ENCODE peak calls at places on chromosomes 6 and 20, in seven cellular contexts. One of them, this sample, is unnamed.

GRCh38 chr6:2961491-2961890 is 9.9 kb downstream of the SERPINB6 start:
- DNase-seq in substantia nigra: no peak
- DNase-seq in fibroblast of the conjunctiva: no peak
- DNase-seq in cortex of kidney: no peak
- DNase-seq in DMS79 treated with DMSO at 0.1 percent for 48 hours: no peak
- DNase-seq in anterior cingulate cortex: no peak
- DNase-seq in ELR: no peak
- DNase-seq in this sample: no peak

GRCh38 chr6:3888153-3888957 is 39.2 kb downstream of the FAM50B start:
- DNase-seq in substantia nigra: no peak
- DNase-seq in fibroblast of the conjunctiva: no peak
- DNase-seq in cortex of kidney: no peak
- DNase-seq in DMS79 treated with DMSO at 0.1 percent for 48 hours: no peak
- DNase-seq in anterior cingulate cortex: no peak
- DNase-seq in ELR: no peak
- DNase-seq in this sample: no peak

GRCh38 chr6:150685860-150686259 is 86.2 kb downstream of the PLEKHG1 start:
- DNase-seq in substantia nigra: peak
- DNase-seq in fibroblast of the conjunctiva: no peak
- DNase-seq in cortex of kidney: no peak
- DNase-seq in DMS79 treated with DMSO at 0.1 percent for 48 hours: no peak
- DNase-seq in anterior cingulate cortex: peak
- DNase-seq in ELR: peak
- DNase-seq in this sample: no peak

GRCh38 chr20:43949741-43950618 is 35.3 kb downstream of the TOX2 start:
- DNase-seq in substantia nigra: peak
- DNase-seq in fibroblast of the conjunctiva: no peak
- DNase-seq in cortex of kidney: no peak
- DNase-seq in DMS79 treated with DMSO at 0.1 percent for 48 hours: no peak
- DNase-seq in anterior cingulate cortex: no peak
- DNase-seq in ELR: no peak
- DNase-seq in this sample: no peak

GRCh38 chr20:7195704-7196103 is 428.2 kb downstream of the BMP2 start:
- DNase-seq in substantia nigra: no peak
- DNase-seq in fibroblast of the conjunctiva: peak
- DNase-seq in cortex of kidney: no peak
- DNase-seq in DMS79 treated with DMSO at 0.1 percent for 48 hours: no peak
- DNase-seq in anterior cingulate cortex: no peak
- DNase-seq in ELR: peak
- DNase-seq in this sample: no peak

GRCh38 chr20:55269913-55270312 is 735.4 kb downstream of the CBLN4 start:
- DNase-seq in substantia nigra: no peak
- DNase-seq in fibroblast of the conjunctiva: no peak
- DNase-seq in cortex of kidney: no peak
- DNase-seq in DMS79 treated with DMSO at 0.1 percent for 48 hours: no peak
- DNase-seq in anterior cingulate cortex: no peak
- DNase-seq in ELR: no peak
- DNase-seq in this sample: no peak

GRCh38 chr20:62837790-62838458 is 21.1 kb downstream of the COL9A3 start:
- DNase-seq in substantia nigra: no peak
- DNase-seq in fibroblast of the conjunctiva: peak
- DNase-seq in cortex of kidney: no peak
- DNase-seq in DMS79 treated with DMSO at 0.1 percent for 48 hours: peak
- DNase-seq in anterior cingulate cortex: no peak
- DNase-seq in ELR: no peak
- DNase-seq in this sample: no peak

GRCh38 chr20:51382986-51383821 is 159.3 kb downstream of the NFATC2 start:
- DNase-seq in substantia nigra: no peak
- DNase-seq in fibroblast of the conjunctiva: no peak
- DNase-seq in cortex of kidney: no peak
- DNase-seq in DMS79 treated with DMSO at 0.1 percent for 48 hours: peak
- DNase-seq in anterior cingulate cortex: no peak
- DNase-seq in ELR: peak
- DNase-seq in this sample: no peak

GRCh38 chr20:32820698-32821378 is 1.1 kb downstream of the MAPRE1 start:
- DNase-seq in substantia nigra: no peak
- DNase-seq in fibroblast of the conjunctiva: no peak
- DNase-seq in cortex of kidney: no peak
- DNase-seq in DMS79 treated with DMSO at 0.1 percent for 48 hours: no peak
- DNase-seq in anterior cingulate cortex: no peak
- DNase-seq in ELR: no peak
- DNase-seq in this sample: no peak

GRCh38 chr20:16459019-16459700 is 114.1 kb downstream of the KIF16B start:
- DNase-seq in substantia nigra: no peak
- DNase-seq in fibroblast of the conjunctiva: peak
- DNase-seq in cortex of kidney: no peak
- DNase-seq in DMS79 treated with DMSO at 0.1 percent for 48 hours: no peak
- DNase-seq in anterior cingulate cortex: peak
- DNase-seq in ELR: peak
- DNase-seq in this sample: no peak

GRCh38 chr20:41167481-41168253 is 30.3 kb downstream of the PLCG1 start:
- DNase-seq in substantia nigra: no peak
- DNase-seq in fibroblast of the conjunctiva: no peak
- DNase-seq in cortex of kidney: no peak
- DNase-seq in DMS79 treated with DMSO at 0.1 percent for 48 hours: no peak
- DNase-seq in anterior cingulate cortex: no peak
- DNase-seq in ELR: no peak
- DNase-seq in this sample: no peak

GRCh38 chr20:46040902-46041535 is 12.0 kb downstream of the SLC12A5 start:
- DNase-seq in substantia nigra: peak
- DNase-seq in fibroblast of the conjunctiva: no peak
- DNase-seq in cortex of kidney: no peak
- DNase-seq in DMS79 treated with DMSO at 0.1 percent for 48 hours: no peak
- DNase-seq in anterior cingulate cortex: no peak
- DNase-seq in ELR: peak
- DNase-seq in this sample: no peak

GRCh38 chr20:58696411-58696961 is 3.9 kb downstream of the NPEPL1 start:
- DNase-seq in substantia nigra: no peak
- DNase-seq in fibroblast of the conjunctiva: no peak
- DNase-seq in cortex of kidney: no peak
- DNase-seq in DMS79 treated with DMSO at 0.1 percent for 48 hours: no peak
- DNase-seq in anterior cingulate cortex: no peak
- DNase-seq in ELR: no peak
- DNase-seq in this sample: no peak

GRCh38 chr20:17843246-17844132 is 125.1 kb downstream of the SNX5 start:
- DNase-seq in substantia nigra: no peak
- DNase-seq in fibroblast of the conjunctiva: peak
- DNase-seq in cortex of kidney: no peak
- DNase-seq in DMS79 treated with DMSO at 0.1 percent for 48 hours: no peak
- DNase-seq in anterior cingulate cortex: no peak
- DNase-seq in ELR: peak
- DNase-seq in this sample: no peak

GRCh38 chr6:90403489-90404381 is 107.1 kb upstream of the BACH2 start:
- DNase-seq in substantia nigra: peak
- DNase-seq in fibroblast of the conjunctiva: peak
- DNase-seq in cortex of kidney: no peak
- DNase-seq in DMS79 treated with DMSO at 0.1 percent for 48 hours: no peak
- DNase-seq in anterior cingulate cortex: peak
- DNase-seq in ELR: peak
- DNase-seq in this sample: no peak

GRCh38 chr20:63296411-63297299 is 3.7 kb downstream of the COL20A1 start:
- DNase-seq in substantia nigra: no peak
- DNase-seq in fibroblast of the conjunctiva: no peak
- DNase-seq in cortex of kidney: no peak
- DNase-seq in DMS79 treated with DMSO at 0.1 percent for 48 hours: no peak
- DNase-seq in anterior cingulate cortex: no peak
- DNase-seq in ELR: no peak
- DNase-seq in this sample: no peak

GRCh38 chr20:31707994-31708744 is 14.5 kb downstream of the BCL2L1 start:
- DNase-seq in substantia nigra: no peak
- DNase-seq in fibroblast of the conjunctiva: no peak
- DNase-seq in cortex of kidney: no peak
- DNase-seq in DMS79 treated with DMSO at 0.1 percent for 48 hours: peak
- DNase-seq in anterior cingulate cortex: no peak
- DNase-seq in ELR: no peak
- DNase-seq in this sample: no peak

GRCh38 chr6:156557269-156557885 is 219.8 kb upstream of the ARID1B start:
- DNase-seq in substantia nigra: peak
- DNase-seq in fibroblast of the conjunctiva: no peak
- DNase-seq in cortex of kidney: no peak
- DNase-seq in DMS79 treated with DMSO at 0.1 percent for 48 hours: no peak
- DNase-seq in anterior cingulate cortex: peak
- DNase-seq in ELR: no peak
- DNase-seq in this sample: no peak

GRCh38 chr20:36093025-36093803 is 61.3 kb upstream of the EPB41L1 start:
- DNase-seq in substantia nigra: peak
- DNase-seq in fibroblast of the conjunctiva: no peak
- DNase-seq in cortex of kidney: no peak
- DNase-seq in DMS79 treated with DMSO at 0.1 percent for 48 hours: no peak
- DNase-seq in anterior cingulate cortex: no peak
- DNase-seq in ELR: peak
- DNase-seq in this sample: peak

GRCh38 chr6:100381111-100381510 is 83.6 kb downstream of the SIM1 start:
- DNase-seq in substantia nigra: no peak
- DNase-seq in fibroblast of the conjunctiva: peak
- DNase-seq in cortex of kidney: no peak
- DNase-seq in DMS79 treated with DMSO at 0.1 percent for 48 hours: no peak
- DNase-seq in anterior cingulate cortex: no peak
- DNase-seq in ELR: no peak
- DNase-seq in this sample: no peak

GRCh38 chr6:20708367-20709124 is 174.3 kb downstream of the CDKAL1 start:
- DNase-seq in substantia nigra: no peak
- DNase-seq in fibroblast of the conjunctiva: no peak
- DNase-seq in cortex of kidney: no peak
- DNase-seq in DMS79 treated with DMSO at 0.1 percent for 48 hours: peak
- DNase-seq in anterior cingulate cortex: no peak
- DNase-seq in ELR: no peak
- DNase-seq in this sample: no peak

GRCh38 chr20:9838035-9838377 is 870 bp downstream of the PAK5 start:
- DNase-seq in substantia nigra: no peak
- DNase-seq in fibroblast of the conjunctiva: no peak
- DNase-seq in cortex of kidney: no peak
- DNase-seq in DMS79 treated with DMSO at 0.1 percent for 48 hours: peak
- DNase-seq in anterior cingulate cortex: no peak
- DNase-seq in ELR: no peak
- DNase-seq in this sample: peak

GRCh38 chr20:20823469-20823868 is 111.0 kb upstream of the RALGAPA2 start:
- DNase-seq in substantia nigra: no peak
- DNase-seq in fibroblast of the conjunctiva: no peak
- DNase-seq in cortex of kidney: no peak
- DNase-seq in DMS79 treated with DMSO at 0.1 percent for 48 hours: no peak
- DNase-seq in anterior cingulate cortex: no peak
- DNase-seq in ELR: no peak
- DNase-seq in this sample: no peak

GRCh38 chr6:112934433-112935327 is 587.5 kb downstream of the RFPL4B start:
- DNase-seq in substantia nigra: no peak
- DNase-seq in fibroblast of the conjunctiva: no peak
- DNase-seq in cortex of kidney: no peak
- DNase-seq in DMS79 treated with DMSO at 0.1 percent for 48 hours: no peak
- DNase-seq in anterior cingulate cortex: no peak
- DNase-seq in ELR: no peak
- DNase-seq in this sample: no peak

GRCh38 chr6:30889921-30890645 is 5.8 kb downstream of the DDR1 start:
- DNase-seq in substantia nigra: peak
- DNase-seq in fibroblast of the conjunctiva: no peak
- DNase-seq in cortex of kidney: no peak
- DNase-seq in DMS79 treated with DMSO at 0.1 percent for 48 hours: peak
- DNase-seq in anterior cingulate cortex: peak
- DNase-seq in ELR: no peak
- DNase-seq in this sample: peak

GRCh38 chr20:1696521-1697209 is 39.1 kb upstream of the SIRPG start:
- DNase-seq in substantia nigra: no peak
- DNase-seq in fibroblast of the conjunctiva: no peak
- DNase-seq in cortex of kidney: no peak
- DNase-seq in DMS79 treated with DMSO at 0.1 percent for 48 hours: no peak
- DNase-seq in anterior cingulate cortex: no peak
- DNase-seq in ELR: no peak
- DNase-seq in this sample: no peak

GRCh38 chr6:11491998-11492397 is 45.6 kb upstream of the TMEM170B start:
- DNase-seq in substantia nigra: no peak
- DNase-seq in fibroblast of the conjunctiva: no peak
- DNase-seq in cortex of kidney: no peak
- DNase-seq in DMS79 treated with DMSO at 0.1 percent for 48 hours: no peak
- DNase-seq in anterior cingulate cortex: no peak
- DNase-seq in ELR: no peak
- DNase-seq in this sample: no peak

GRCh38 chr6:132948889-132949288 is 134.5 kb downstream of the RPS12 start:
- DNase-seq in substantia nigra: no peak
- DNase-seq in fibroblast of the conjunctiva: no peak
- DNase-seq in cortex of kidney: no peak
- DNase-seq in DMS79 treated with DMSO at 0.1 percent for 48 hours: no peak
- DNase-seq in anterior cingulate cortex: no peak
- DNase-seq in ELR: no peak
- DNase-seq in this sample: no peak

GRCh38 chr20:36110936-36111445 is 43.5 kb upstream of the EPB41L1 start:
- DNase-seq in substantia nigra: no peak
- DNase-seq in fibroblast of the conjunctiva: no peak
- DNase-seq in cortex of kidney: no peak
- DNase-seq in DMS79 treated with DMSO at 0.1 percent for 48 hours: no peak
- DNase-seq in anterior cingulate cortex: no peak
- DNase-seq in ELR: no peak
- DNase-seq in this sample: no peak

GRCh38 chr20:17856024-17856564 is 112.5 kb downstream of the SNX5 start:
- DNase-seq in substantia nigra: no peak
- DNase-seq in fibroblast of the conjunctiva: no peak
- DNase-seq in cortex of kidney: no peak
- DNase-seq in DMS79 treated with DMSO at 0.1 percent for 48 hours: no peak
- DNase-seq in anterior cingulate cortex: no peak
- DNase-seq in ELR: no peak
- DNase-seq in this sample: no peak

GRCh38 chr6:41757931-41758640 is 10.9 kb upstream of the PGC start:
- DNase-seq in substantia nigra: no peak
- DNase-seq in fibroblast of the conjunctiva: no peak
- DNase-seq in cortex of kidney: no peak
- DNase-seq in DMS79 treated with DMSO at 0.1 percent for 48 hours: no peak
- DNase-seq in anterior cingulate cortex: no peak
- DNase-seq in ELR: no peak
- DNase-seq in this sample: no peak

GRCh38 chr6:11374036-11375010 is 141.9 kb upstream of the NEDD9 start:
- DNase-seq in substantia nigra: no peak
- DNase-seq in fibroblast of the conjunctiva: no peak
- DNase-seq in cortex of kidney: no peak
- DNase-seq in DMS79 treated with DMSO at 0.1 percent for 48 hours: no peak
- DNase-seq in anterior cingulate cortex: no peak
- DNase-seq in ELR: no peak
- DNase-seq in this sample: no peak

This sample was measured in caudate nucleus.